ENCODE peak calls at places on chromosomes 16 and 17, in six cellular contexts. F is HEK293T; M is stimulated activated CD4-positive, alpha-beta T cell treated with anti-CD3 and anti-CD28 coated beads, Interleukin-1b, Interleukin-23, amount 100 ng/mL, for 4 hours; O is cardiac muscle cell; R is HTR-8/SVneo; K is activated CD8-positive, alpha-beta memory T cell treated with anti-CD3 and anti-CD28 coated beads, Interleukin-2, amount 50 U/mL, for 48 hours. A is an unnamed sample.

GRCh38 chr16:1435921-1436697 is 5.2 kb downstream of the PERCC1 start:
- DNase-seq in F (no peak), M (no peak), O (no peak), R (no peak), K (no peak), A (no peak)

GRCh38 chr16:81457326-81458133 is 12.9 kb downstream of the CMIP start:
- DNase-seq in F (no peak), M (no peak), O (no peak), R (peak), K (no peak), A (no peak)

GRCh38 chr17:14760212-14760611 is 459.3 kb downstream of the HS3ST3B1 start:
- DNase-seq in F (no peak), M (no peak), O (no peak), R (no peak), K (no peak), A (no peak)

GRCh38 chr17:38914741-38915638 is 10.4 kb upstream of the LASP1NB start:
- DNase-seq in F (no peak), M (no peak), O (no peak), R (no peak), K (peak), A (no peak)

GRCh38 chr16:23403547-23403946 is 49.4 kb downstream of the COG7 start:
- DNase-seq in F (no peak), M (no peak), O (no peak), R (no peak), K (no peak), A (no peak)

GRCh38 chr16:29834079-29834478 is 13.8 kb downstream of the MVP start:
- DNase-seq in F (no peak), M (no peak), O (no peak), R (no peak), K (no peak), A (no peak)

GRCh38 chr17:15954222-15954621 is 9.3 kb downstream of the ADORA2B start:
- DNase-seq in F (no peak), M (no peak), O (no peak), R (peak), K (no peak), A (no peak)

GRCh38 chr16:76970087-76970744 is 220.8 kb upstream of the MON1B start:
- DNase-seq in F (no peak), M (no peak), O (no peak), R (no peak), K (no peak), A (no peak)

GRCh38 chr17:61250335-61250890 is 149.2 kb upstream of the TBX2 start:
- DNase-seq in F (no peak), M (no peak), O (no peak), R (no peak), K (no peak), A (no peak)

GRCh38 chr17:77720946-77721822 is 237.3 kb upstream of the TNRC6C start:
- DNase-seq in F (no peak), M (no peak), O (no peak), R (no peak), K (peak), A (no peak)

GRCh38 chr16:81831722-81832126 is 52.6 kb downstream of the PLCG2 start:
- DNase-seq in F (no peak), M (peak), O (no peak), R (no peak), K (peak), A (no peak)

GRCh38 chr17:41987642-41988041 is 21.0 kb downstream of the CNP start:
- DNase-seq in F (no peak), M (no peak), O (no peak), R (no peak), K (no peak), A (no peak)

GRCh38 chr16:15523939-15524338 is 89.6 kb downstream of the BMERB1 start:
- DNase-seq in F (no peak), M (no peak), O (no peak), R (no peak), K (no peak), A (no peak)

GRCh38 chr17:83073389-83074063 is 5.9 kb upstream of the METRNL start:
- DNase-seq in F (no peak), M (no peak), O (no peak), R (no peak), K (no peak), A (no peak)

GRCh38 chr17:81386141-81386645 is 9.1 kb upstream of the BAHCC1 start:
- DNase-seq in F (no peak), M (no peak), O (no peak), R (no peak), K (no peak), A (no peak)

GRCh38 chr16:3879887-3880564 is 487 bp downstream of the CREBBP start:
- DNase-seq in F (peak), M (peak), O (peak), R (peak), K (peak), A (peak)

GRCh38 chr16:48366165-48367093 is 18.8 kb downstream of the SIAH1 start:
- DNase-seq in F (peak), M (no peak), O (peak), R (peak), K (no peak), A (peak)

GRCh38 chr17:32349503-32349853 is 479 bp upstream of the ZNF207 start:
- DNase-seq in F (no peak), M (no peak), O (no peak), R (no peak), K (peak), A (no peak)

GRCh38 chr16:19830902-19831555 is 53.6 kb downstream of the GPRC5B start:
- DNase-seq in F (no peak), M (no peak), O (no peak), R (no peak), K (no peak), A (no peak)

GRCh38 chr16:74564451-74564984 is 42.4 kb downstream of the GLG1 start:
- DNase-seq in F (no peak), M (no peak), O (no peak), R (no peak), K (no peak), A (no peak)

GRCh38 chr17:46061435-46061834 is 62.4 kb downstream of the STH start:
- DNase-seq in F (peak), M (no peak), O (no peak), R (peak), K (no peak), A (no peak)

GRCh38 chr17:77458202-77459017 is 317.6 kb downstream of the SEC14L1 start:
- DNase-seq in F (no peak), M (no peak), O (peak), R (no peak), K (peak), A (no peak)

A was measured in HAP-1.